ENCODE peak calls at places on chromosomes 6 and 20, in six cellular contexts. I, A, N, K, F and G are unnamed samples.

GRCh38 chr6:15755555-15755954 is 92.7 kb upstream of the DTNBP1 start:
- DNase-seq in I (no peak), A (no peak), F (no peak), K (no peak), N (no peak), G (no peak)

GRCh38 chr6:117270960-117271507 is 5.7 kb downstream of the VGLL2 start:
- DNase-seq in I (no peak), F (no peak), K (no peak), A (no peak), N (no peak), G (no peak)

GRCh38 chr20:4820833-4821518 is 99.3 kb downstream of the PRND start:
- DNase-seq in A (peak), I (no peak), K (no peak), F (no peak), N (no peak), G (no peak)

GRCh38 chr6:35810831-35811698 is 5.9 kb downstream of the LHFPL5 start:
- DNase-seq in K (no peak), F (no peak), I (no peak), N (no peak), A (peak), G (no peak)

GRCh38 chr6:33278810-33279209 is 1.9 kb downstream of the B3GALT4 start:
- DNase-seq in A (no peak), F (no peak), N (no peak), K (no peak), I (no peak), G (no peak)

GRCh38 chr20:33474097-33474846 is 15.6 kb upstream of the CBFA2T2 start:
- DNase-seq in N (no peak), K (no peak), F (no peak), I (no peak), A (no peak), G (no peak)

GRCh38 chr20:20426472-20426907 is 58.6 kb downstream of the INSM1 start:
- DNase-seq in I (no peak), A (no peak), K (no peak), N (no peak), F (no peak), G (no peak)

GRCh38 chr20:8740265-8740664 is 328.6 kb upstream of the PLCB4 start:
- DNase-seq in F (no peak), K (no peak), A (no peak), I (peak), N (no peak), G (peak)

GRCh38 chr6:36616888-36617521 is 22.8 kb downstream of the SRSF3 start:
- DNase-seq in N (no peak), A (peak), I (no peak), F (no peak), K (peak), G (no peak)

GRCh38 chr6:157121897-157122296 is 201.4 kb downstream of the TMEM242 start:
- DNase-seq in K (no peak), N (no peak), F (no peak), I (no peak), A (no peak), G (no peak)

GRCh38 chr6:27601668-27602254 is 128.9 kb upstream of the ZNF184 start:
- DNase-seq in A (no peak), N (no peak), K (no peak), I (no peak), F (no peak), G (no peak)

GRCh38 chr6:104349191-104349590 is 510.5 kb downstream of the HACE1 start:
- DNase-seq in I (no peak), F (no peak), K (no peak), N (no peak), A (no peak), G (no peak)

GRCh38 chr6:56664007-56664406 is 21.3 kb upstream of the DST start:
- DNase-seq in I (no peak), A (no peak), F (no peak), K (no peak), N (no peak), G (no peak)

GRCh38 chr6:62808575-62809293 is 402.5 kb upstream of the FKBP1C start:
- DNase-seq in N (no peak), F (no peak), A (no peak), K (no peak), I (no peak), G (no peak)

GRCh38 chr20:44217342-44218092 is 6.9 kb upstream of the OSER1 start:
- DNase-seq in K (peak), A (peak), I (peak), F (peak), N (peak), G (peak)

GRCh38 chr20:19335341-19335740 is 122.9 kb downstream of the SLC24A3 start:
- DNase-seq in I (no peak), A (no peak), K (no peak), F (no peak), N (no peak), G (no peak)

GRCh38 chr6:136763255-136763654 is 29.0 kb downstream of the MAP3K5 start:
- DNase-seq in A (no peak), F (no peak), K (no peak), I (no peak), N (no peak), G (no peak)